ENCODE peak calls at places on chromosomes 12 and 14, in ten cellular contexts. H is cardiac fibroblast; B is T-cell; N is activated CD4-positive, CD25-positive, alpha-beta regulatory T cell treated with anti-CD3 and anti-CD28 coated beads, Interleukin-2, amount 50 U/mL, for 16 hours; C is HFF-Myc; P is HS-27A; J is psoas muscle; X is occipital lobe; O is astrocyte of the spinal cord; Y is AML-193. L is an unnamed sample.

GRCh38 chr14:102849522-102850379 is 72.5 kb downstream of the TRAF3 start:
- DNase-seq in H (no peak), B (no peak), N (no peak), C (no peak), P (no peak), J (no peak), X (no peak), O (peak), Y (no peak), L (no peak)

GRCh38 chr14:96917442-96917963 is 120.3 kb downstream of the VRK1 start:
- DNase-seq in H (no peak), B (no peak), N (no peak), C (no peak), P (no peak), J (no peak), X (no peak), O (no peak), Y (no peak), L (no peak)

GRCh38 chr14:75960219-75960618 is 21.6 kb downstream of the TGFB3 start:
- DNase-seq in H (no peak), B (no peak), N (no peak), C (no peak), P (no peak), J (no peak), X (no peak), O (no peak), Y (no peak), L (no peak)

GRCh38 chr12:6376079-6376941 is 947 bp upstream of the SCNN1A start:
- DNase-seq in H (peak), B (no peak), N (no peak), C (no peak), P (no peak), J (peak), X (no peak), O (peak), Y (no peak), L (peak)

GRCh38 chr14:24309538-24310386 is at the start of gene LTB4R2:
- DNase-seq in H (no peak), B (no peak), N (no peak), C (no peak), P (no peak), J (no peak), X (no peak), O (no peak), Y (no peak), L (no peak)

GRCh38 chr12:24499151-24500146 is 449.5 kb downstream of the BCAT1 start:
- DNase-seq in H (peak), B (no peak), N (no peak), C (no peak), P (peak), J (no peak), X (no peak), O (peak), Y (no peak), L (no peak)

GRCh38 chr12:13654456-13654855 is 326.9 kb downstream of the GRIN2B start:
- DNase-seq in H (no peak), B (no peak), N (no peak), C (no peak), P (no peak), J (no peak), X (no peak), O (no peak), Y (no peak), L (no peak)

GRCh38 chr12:118060301-118061010 is 523 bp downstream of the WSB2 start:
- DNase-seq in H (peak), B (no peak), N (no peak), C (no peak), P (no peak), J (peak), X (peak), O (peak), Y (no peak), L (peak)

GRCh38 chr12:51320695-51321320 is 3.2 kb downstream of the BIN2 start:
- DNase-seq in H (peak), B (no peak), N (no peak), C (peak), P (no peak), J (no peak), X (no peak), O (no peak), Y (no peak), L (no peak)

GRCh38 chr12:119693006-119693405 is 25.1 kb downstream of the PRKAB1 start:
- DNase-seq in H (peak), B (no peak), N (no peak), C (peak), P (peak), J (no peak), X (no peak), O (peak), Y (no peak), L (no peak)

GRCh38 chr12:52720487-52720886 is 17.2 kb upstream of the KRT77 start:
- DNase-seq in H (no peak), B (no peak), N (no peak), C (no peak), P (no peak), J (no peak), X (no peak), O (no peak), Y (no peak), L (no peak)

GRCh38 chr12:132210223-132211055 is 66.2 kb downstream of the NOC4L start:
- DNase-seq in H (no peak), B (no peak), N (no peak), C (no peak), P (no peak), J (no peak), X (no peak), O (no peak), Y (no peak), L (no peak)

GRCh38 chr14:95526483-95527391 is 8.1 kb upstream of the GLRX5 start:
- DNase-seq in H (peak), B (no peak), N (no peak), C (no peak), P (no peak), J (no peak), X (no peak), O (no peak), Y (no peak), L (no peak)

GRCh38 chr12:5276327-5276880 is 155.5 kb upstream of the NTF3 start:
- DNase-seq in H (no peak), B (no peak), N (no peak), C (no peak), P (no peak), J (no peak), X (no peak), O (no peak), Y (no peak), L (no peak)

GRCh38 chr12:386651-387050 is 2.5 kb downstream of the KDM5A start:
- DNase-seq in H (peak), B (no peak), N (no peak), C (no peak), P (no peak), J (no peak), X (no peak), O (peak), Y (no peak), L (no peak)

GRCh38 chr14:31543969-31544799 is 17.0 kb upstream of the NUBPL start:
- DNase-seq in H (peak), B (no peak), N (no peak), C (no peak), P (no peak), J (no peak), X (no peak), O (peak), Y (no peak), L (no peak)

GRCh38 chr12:57236925-57237652 is 7.6 kb downstream of the SHMT2 start:
- DNase-seq in H (no peak), B (no peak), N (no peak), C (no peak), P (no peak), J (peak), X (no peak), O (no peak), Y (no peak), L (no peak)

GRCh38 chr12:50934371-50934851 is 17.9 kb upstream of the HIGD1C start:
- DNase-seq in H (peak), B (no peak), N (no peak), C (no peak), P (no peak), J (no peak), X (no peak), O (no peak), Y (peak), L (no peak)